ENCODE peak calls at places on chromosomes 6 and 20, in eight cellular contexts. One of them, this sample, is unnamed.

GRCh38 chr6:33570806-33571636 is 9.1 kb downstream of the BAK1 start:
- DNase-seq in effector CD8-positive, alpha-beta T cell: peak
- DNase-seq in smooth muscle cell of the brain vasculature: no peak
- DNase-seq in stimulated activated CD4-positive, alpha-beta T cell treated with anti-CD3 and anti-CD28 coated beads, Interleukin-12 subunit alpha, Interleukin-12 subunit beta, amount 100 ng/mL, for 4 hours: peak
- DNase-seq in GM06990: peak
- DNase-seq in CD4-positive, alpha-beta memory T cell: peak
- DNase-seq in heart left ventricle: peak
- DNase-seq in H1: no peak
- DNase-seq in this sample: no peak

GRCh38 chr6:105432797-105433196 is 29.9 kb upstream of the PREP start:
- DNase-seq in effector CD8-positive, alpha-beta T cell: no peak
- DNase-seq in smooth muscle cell of the brain vasculature: no peak
- DNase-seq in stimulated activated CD4-positive, alpha-beta T cell treated with anti-CD3 and anti-CD28 coated beads, Interleukin-12 subunit alpha, Interleukin-12 subunit beta, amount 100 ng/mL, for 4 hours: no peak
- DNase-seq in GM06990: no peak
- DNase-seq in CD4-positive, alpha-beta memory T cell: no peak
- DNase-seq in heart left ventricle: no peak
- DNase-seq in H1: no peak
- DNase-seq in this sample: no peak

GRCh38 chr6:136371117-136371696 is 81.6 kb upstream of the BCLAF1 start:
- DNase-seq in effector CD8-positive, alpha-beta T cell: no peak
- DNase-seq in smooth muscle cell of the brain vasculature: no peak
- DNase-seq in stimulated activated CD4-positive, alpha-beta T cell treated with anti-CD3 and anti-CD28 coated beads, Interleukin-12 subunit alpha, Interleukin-12 subunit beta, amount 100 ng/mL, for 4 hours: no peak
- DNase-seq in GM06990: no peak
- DNase-seq in CD4-positive, alpha-beta memory T cell: no peak
- DNase-seq in heart left ventricle: no peak
- DNase-seq in H1: no peak
- DNase-seq in this sample: no peak

GRCh38 chr6:53134601-53135235 is 13.9 kb downstream of the GCM1 start:
- DNase-seq in effector CD8-positive, alpha-beta T cell: no peak
- DNase-seq in smooth muscle cell of the brain vasculature: no peak
- DNase-seq in stimulated activated CD4-positive, alpha-beta T cell treated with anti-CD3 and anti-CD28 coated beads, Interleukin-12 subunit alpha, Interleukin-12 subunit beta, amount 100 ng/mL, for 4 hours: no peak
- DNase-seq in GM06990: no peak
- DNase-seq in CD4-positive, alpha-beta memory T cell: no peak
- DNase-seq in heart left ventricle: no peak
- DNase-seq in H1: no peak
- DNase-seq in this sample: no peak

GRCh38 chr6:142400495-142400894 is 98.7 kb downstream of the ADGRG6 start:
- DNase-seq in effector CD8-positive, alpha-beta T cell: no peak
- DNase-seq in smooth muscle cell of the brain vasculature: no peak
- DNase-seq in stimulated activated CD4-positive, alpha-beta T cell treated with anti-CD3 and anti-CD28 coated beads, Interleukin-12 subunit alpha, Interleukin-12 subunit beta, amount 100 ng/mL, for 4 hours: no peak
- DNase-seq in GM06990: no peak
- DNase-seq in CD4-positive, alpha-beta memory T cell: no peak
- DNase-seq in heart left ventricle: no peak
- DNase-seq in H1: no peak
- DNase-seq in this sample: no peak

GRCh38 chr6:146544783-146545182 is 1.1 kb downstream of the RAB32 start:
- DNase-seq in effector CD8-positive, alpha-beta T cell: no peak
- DNase-seq in smooth muscle cell of the brain vasculature: no peak
- DNase-seq in stimulated activated CD4-positive, alpha-beta T cell treated with anti-CD3 and anti-CD28 coated beads, Interleukin-12 subunit alpha, Interleukin-12 subunit beta, amount 100 ng/mL, for 4 hours: no peak
- DNase-seq in GM06990: no peak
- DNase-seq in CD4-positive, alpha-beta memory T cell: no peak
- DNase-seq in heart left ventricle: no peak
- DNase-seq in H1: no peak
- DNase-seq in this sample: no peak

GRCh38 chr6:33273924-33274902 is 2.3 kb downstream of the RPS18 start:
- DNase-seq in effector CD8-positive, alpha-beta T cell: no peak
- DNase-seq in smooth muscle cell of the brain vasculature: no peak
- DNase-seq in stimulated activated CD4-positive, alpha-beta T cell treated with anti-CD3 and anti-CD28 coated beads, Interleukin-12 subunit alpha, Interleukin-12 subunit beta, amount 100 ng/mL, for 4 hours: no peak
- DNase-seq in GM06990: no peak
- DNase-seq in CD4-positive, alpha-beta memory T cell: no peak
- DNase-seq in heart left ventricle: no peak
- DNase-seq in H1: no peak
- DNase-seq in this sample: no peak

GRCh38 chr20:36472656-36473071 is 68.7 kb upstream of the MYL9 start:
- DNase-seq in effector CD8-positive, alpha-beta T cell: no peak
- DNase-seq in smooth muscle cell of the brain vasculature: no peak
- DNase-seq in stimulated activated CD4-positive, alpha-beta T cell treated with anti-CD3 and anti-CD28 coated beads, Interleukin-12 subunit alpha, Interleukin-12 subunit beta, amount 100 ng/mL, for 4 hours: peak
- DNase-seq in GM06990: peak
- DNase-seq in CD4-positive, alpha-beta memory T cell: no peak
- DNase-seq in heart left ventricle: peak
- DNase-seq in H1: no peak
- DNase-seq in this sample: no peak

GRCh38 chr6:87791029-87791428 is 89.0 kb upstream of the AKIRIN2 start:
- DNase-seq in effector CD8-positive, alpha-beta T cell: no peak
- DNase-seq in smooth muscle cell of the brain vasculature: peak
- DNase-seq in stimulated activated CD4-positive, alpha-beta T cell treated with anti-CD3 and anti-CD28 coated beads, Interleukin-12 subunit alpha, Interleukin-12 subunit beta, amount 100 ng/mL, for 4 hours: no peak
- DNase-seq in GM06990: no peak
- DNase-seq in CD4-positive, alpha-beta memory T cell: no peak
- DNase-seq in heart left ventricle: no peak
- DNase-seq in H1: no peak
- DNase-seq in this sample: no peak

GRCh38 chr20:43993552-43993951 is 78.9 kb downstream of the TOX2 start:
- DNase-seq in effector CD8-positive, alpha-beta T cell: no peak
- DNase-seq in smooth muscle cell of the brain vasculature: no peak
- DNase-seq in stimulated activated CD4-positive, alpha-beta T cell treated with anti-CD3 and anti-CD28 coated beads, Interleukin-12 subunit alpha, Interleukin-12 subunit beta, amount 100 ng/mL, for 4 hours: no peak
- DNase-seq in GM06990: no peak
- DNase-seq in CD4-positive, alpha-beta memory T cell: no peak
- DNase-seq in heart left ventricle: no peak
- DNase-seq in H1: no peak
- DNase-seq in this sample: no peak

GRCh38 chr6:147173140-147173539 is 31.1 kb upstream of the STXBP5 start:
- DNase-seq in effector CD8-positive, alpha-beta T cell: no peak
- DNase-seq in smooth muscle cell of the brain vasculature: no peak
- DNase-seq in stimulated activated CD4-positive, alpha-beta T cell treated with anti-CD3 and anti-CD28 coated beads, Interleukin-12 subunit alpha, Interleukin-12 subunit beta, amount 100 ng/mL, for 4 hours: no peak
- DNase-seq in GM06990: no peak
- DNase-seq in CD4-positive, alpha-beta memory T cell: no peak
- DNase-seq in heart left ventricle: no peak
- DNase-seq in H1: no peak
- DNase-seq in this sample: no peak

GRCh38 chr6:27867051-27867940 is 44.9 kb downstream of the OR2B2 start:
- DNase-seq in effector CD8-positive, alpha-beta T cell: peak
- DNase-seq in smooth muscle cell of the brain vasculature: peak
- DNase-seq in stimulated activated CD4-positive, alpha-beta T cell treated with anti-CD3 and anti-CD28 coated beads, Interleukin-12 subunit alpha, Interleukin-12 subunit beta, amount 100 ng/mL, for 4 hours: peak
- DNase-seq in GM06990: peak
- DNase-seq in CD4-positive, alpha-beta memory T cell: peak
- DNase-seq in heart left ventricle: peak
- DNase-seq in H1: no peak
- DNase-seq in this sample: no peak

GRCh38 chr6:84618046-84618752 is 146.2 kb downstream of the TBX18 start:
- DNase-seq in effector CD8-positive, alpha-beta T cell: no peak
- DNase-seq in smooth muscle cell of the brain vasculature: peak
- DNase-seq in stimulated activated CD4-positive, alpha-beta T cell treated with anti-CD3 and anti-CD28 coated beads, Interleukin-12 subunit alpha, Interleukin-12 subunit beta, amount 100 ng/mL, for 4 hours: no peak
- DNase-seq in GM06990: no peak
- DNase-seq in CD4-positive, alpha-beta memory T cell: no peak
- DNase-seq in heart left ventricle: no peak
- DNase-seq in H1: no peak
- DNase-seq in this sample: no peak

GRCh38 chr6:137076277-137077068 is 31.7 kb upstream of the IL20RA start:
- DNase-seq in effector CD8-positive, alpha-beta T cell: peak
- DNase-seq in smooth muscle cell of the brain vasculature: peak
- DNase-seq in stimulated activated CD4-positive, alpha-beta T cell treated with anti-CD3 and anti-CD28 coated beads, Interleukin-12 subunit alpha, Interleukin-12 subunit beta, amount 100 ng/mL, for 4 hours: peak
- DNase-seq in GM06990: peak
- DNase-seq in CD4-positive, alpha-beta memory T cell: peak
- DNase-seq in heart left ventricle: peak
- DNase-seq in H1: peak
- DNase-seq in this sample: no peak

GRCh38 chr6:122663981-122664380 is 53.8 kb downstream of the PKIB start:
- DNase-seq in effector CD8-positive, alpha-beta T cell: no peak
- DNase-seq in smooth muscle cell of the brain vasculature: no peak
- DNase-seq in stimulated activated CD4-positive, alpha-beta T cell treated with anti-CD3 and anti-CD28 coated beads, Interleukin-12 subunit alpha, Interleukin-12 subunit beta, amount 100 ng/mL, for 4 hours: no peak
- DNase-seq in GM06990: no peak
- DNase-seq in CD4-positive, alpha-beta memory T cell: no peak
- DNase-seq in heart left ventricle: no peak
- DNase-seq in H1: no peak
- DNase-seq in this sample: no peak

GRCh38 chr6:36418558-36418957 is 24.1 kb downstream of the PXT1 start:
- DNase-seq in effector CD8-positive, alpha-beta T cell: no peak
- DNase-seq in smooth muscle cell of the brain vasculature: no peak
- DNase-seq in stimulated activated CD4-positive, alpha-beta T cell treated with anti-CD3 and anti-CD28 coated beads, Interleukin-12 subunit alpha, Interleukin-12 subunit beta, amount 100 ng/mL, for 4 hours: no peak
- DNase-seq in GM06990: no peak
- DNase-seq in CD4-positive, alpha-beta memory T cell: no peak
- DNase-seq in heart left ventricle: no peak
- DNase-seq in H1: no peak
- DNase-seq in this sample: no peak

GRCh38 chr6:36979343-36979742 is 6.7 kb downstream of the MTCH1 start:
- DNase-seq in effector CD8-positive, alpha-beta T cell: no peak
- DNase-seq in smooth muscle cell of the brain vasculature: peak
- DNase-seq in stimulated activated CD4-positive, alpha-beta T cell treated with anti-CD3 and anti-CD28 coated beads, Interleukin-12 subunit alpha, Interleukin-12 subunit beta, amount 100 ng/mL, for 4 hours: no peak
- DNase-seq in GM06990: no peak
- DNase-seq in CD4-positive, alpha-beta memory T cell: peak
- DNase-seq in heart left ventricle: peak
- DNase-seq in H1: no peak
- DNase-seq in this sample: no peak

GRCh38 chr6:47479874-47480273 is 2.3 kb downstream of the CD2AP start:
- DNase-seq in effector CD8-positive, alpha-beta T cell: no peak
- DNase-seq in smooth muscle cell of the brain vasculature: no peak
- DNase-seq in stimulated activated CD4-positive, alpha-beta T cell treated with anti-CD3 and anti-CD28 coated beads, Interleukin-12 subunit alpha, Interleukin-12 subunit beta, amount 100 ng/mL, for 4 hours: no peak
- DNase-seq in GM06990: no peak
- DNase-seq in CD4-positive, alpha-beta memory T cell: no peak
- DNase-seq in heart left ventricle: no peak
- DNase-seq in H1: no peak
- DNase-seq in this sample: no peak